ENCODE peak calls at places on chromosomes 4 and X, in eight cellular contexts. M is heart right ventricle, S is sigmoid colon, Y is cardiac muscle cell, X is iPS DF 6.9, O is fibroblast of pulmonary artery, G is AG04450, D is stomach. R is an unnamed sample.
A peak's percentile ranks its signal among the peaks of the same experiment; 100 is the strongest.

GRCh38 chr4:153364061-153364460 is 19.6 kb downstream of the MND1 start:
- DNase-seq in M (no peak), S (no peak), Y (peak; percentile 42), X (no peak), O (no peak), G (no peak), D (no peak), R (no peak)

GRCh38 chr4:75745721-75746199 is 21.4 kb downstream of the USO1 start:
- DNase-seq in M (no peak), S (no peak), Y (no peak), X (no peak), O (no peak), G (no peak), D (no peak), R (no peak)

GRCh38 chr4:2866160-2866861 is 22.7 kb downstream of the ADD1 start:
- DNase-seq in M (no peak), S (no peak), Y (no peak), X (no peak), O (no peak), G (no peak), D (no peak), R (no peak)

GRCh38 chr4:120870279-120870673 is 52.2 kb downstream of the PRDM5 start:
- DNase-seq in M (no peak), S (no peak), Y (no peak), X (peak; percentile 22), O (no peak), G (no peak), D (no peak), R (no peak)

GRCh38 chr4:95386410-95386809 is 162.4 kb downstream of the UNC5C start:
- DNase-seq in M (no peak), S (no peak), Y (no peak), X (no peak), O (no peak), G (no peak), D (no peak), R (no peak)

GRCh38 chr4:14196141-14196540 is 568.6 kb upstream of the BOD1L1 start:
- DNase-seq in M (peak; percentile 29), S (no peak), Y (peak; percentile 82), X (peak; percentile 37), O (peak; percentile 84), G (peak; percentile 49), D (peak; percentile 61), R (no peak)

GRCh38 chrX:87236836-87237235 is 280.8 kb upstream of the KLHL4 start:
- DNase-seq in M (no peak), S (no peak), Y (no peak), X (no peak), O (no peak), G (no peak), D (no peak), R (no peak)

GRCh38 chr4:109472343-109472761 is 38.7 kb downstream of the SEC24B start:
- DNase-seq in M (no peak), S (no peak), Y (peak; percentile 69), X (no peak), O (peak; percentile 71), G (peak; percentile 30), D (no peak), R (no peak)

GRCh38 chr4:177499537-177499936 is 57.3 kb upstream of the AGA start:
- DNase-seq in M (no peak), S (no peak), Y (no peak), X (no peak), O (no peak), G (no peak), D (no peak), R (no peak)

GRCh38 chr4:40915318-40916217 is 165.8 kb downstream of the NSUN7 start:
- DNase-seq in M (no peak), S (peak; percentile 42), Y (no peak), X (no peak), O (no peak), G (no peak), D (no peak), R (no peak)

GRCh38 chrX:25204182-25204581 is 188.4 kb upstream of the ARX start:
- DNase-seq in M (no peak), S (no peak), Y (no peak), X (no peak), O (no peak), G (no peak), D (no peak), R (no peak)

GRCh38 chr4:114012749-114013148 is 33.3 kb upstream of the ARSJ start:
- DNase-seq in M (no peak), S (no peak), Y (no peak), X (no peak), O (no peak), G (no peak), D (no peak), R (no peak)

GRCh38 chrX:64205441-64205734 is at the start of gene AMER1:
- DNase-seq in M (peak; percentile 15), S (no peak), Y (no peak), X (no peak), O (no peak), G (no peak), D (no peak), R (no peak)

GRCh38 chr4:71230258-71230594 is 108.6 kb upstream of the SLC4A4 start:
- DNase-seq in M (no peak), S (no peak), Y (no peak), X (no peak), O (no peak), G (no peak), D (peak; percentile 38), R (no peak)

GRCh38 chrX:19750028-19750786 is 137.2 kb downstream of the SH3KBP1 start:
- DNase-seq in M (no peak), S (no peak), Y (no peak), X (no peak), O (no peak), G (no peak), D (no peak), R (no peak)

GRCh38 chr4:107666134-107666533 is 53.9 kb downstream of the PAPSS1 start:
- DNase-seq in M (no peak), S (no peak), Y (peak; percentile 68), X (no peak), O (peak; percentile 71), G (peak; percentile 18), D (no peak), R (no peak)
- H3K4me3 ChIP-seq in M (no peak overlapping the region), S (peak overlapping the region; percentile 9), Y (no peak overlapping the region), X (no peak overlapping the region), O (no peak overlapping the region), G (no peak overlapping the region), D (no peak overlapping the region), R (no peak overlapping the region)

GRCh38 chr4:77153016-77153415 is 4.0 kb upstream of the CCNG2 start:
- DNase-seq in M (no peak), S (no peak), Y (no peak), X (no peak), O (no peak), G (no peak), D (no peak), R (no peak)
- H3K4me3 ChIP-seq in M (no peak overlapping the region), S (no peak overlapping the region), Y (no peak overlapping the region), X (no peak overlapping the region), O (no peak overlapping the region), G (no peak overlapping the region), D (no peak overlapping the region), R (no peak overlapping the region)

GRCh38 chr4:164935363-164935762 is 42.1 kb downstream of the TRIM61 start:
- DNase-seq in M (no peak), S (no peak), Y (no peak), X (no peak), O (no peak), G (no peak), D (no peak), R (no peak)

GRCh38 chr4:164926301-164926700 is 49.3 kb downstream of the APELA start:
- DNase-seq in M (no peak), S (no peak), Y (no peak), X (no peak), O (no peak), G (no peak), D (no peak), R (no peak)

GRCh38 chr4:164933244-164933643 is 44.2 kb downstream of the TRIM61 start:
- DNase-seq in M (no peak), S (no peak), Y (no peak), X (no peak), O (no peak), G (no peak), D (no peak), R (no peak)

GRCh38 chr4:164930647-164931046 is 46.8 kb downstream of the TRIM61 start:
- DNase-seq in M (no peak), S (no peak), Y (no peak), X (no peak), O (no peak), G (no peak), D (no peak), R (no peak)

GRCh38 chr4:164931551-164932324 is 45.7 kb downstream of the TRIM61 start:
- DNase-seq in M (no peak), S (no peak), Y (no peak), X (no peak), O (no peak), G (no peak), D (no peak), R (no peak)
- H3K4me3 ChIP-seq in M (no peak overlapping the region), S (no peak overlapping the region), Y (no peak overlapping the region), X (no peak overlapping the region), O (no peak overlapping the region), G (no peak overlapping the region), D (no peak overlapping the region), R (no peak overlapping the region)

DNA sequence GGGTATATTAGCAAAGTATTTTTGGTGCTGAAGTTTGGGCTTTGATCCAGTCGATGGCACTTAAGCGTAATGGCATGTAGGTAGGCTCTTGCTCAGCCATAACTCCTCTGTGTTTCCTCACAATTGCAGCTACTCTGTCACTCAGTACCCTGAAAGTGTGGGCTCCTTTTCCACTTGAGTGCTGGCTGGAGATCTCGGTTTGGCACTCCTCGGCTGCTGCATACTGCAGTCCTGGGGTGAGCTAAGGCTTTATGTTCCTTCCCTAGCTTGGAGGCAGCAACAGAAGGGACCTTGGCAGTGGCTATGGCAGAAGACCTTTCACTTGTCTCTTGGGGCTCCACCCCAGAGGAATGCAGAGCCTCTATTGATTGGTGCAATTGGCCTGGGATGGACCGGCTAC is 106.7 kb upstream of the GRXCR1 start:
- DNase-seq in M (no peak), S (no peak), Y (no peak), X (no peak), O (no peak), G (no peak), D (no peak), R (no peak)
- H3K4me3 ChIP-seq in M (no peak overlapping the region), S (no peak overlapping the region), Y (no peak overlapping the region), X (no peak overlapping the region), O (no peak overlapping the region), G (no peak overlapping the region), D (no peak overlapping the region), R (no peak overlapping the region)

GRCh38 chrX:16619024-16619423 is 30.9 kb upstream of the S100G start:
- DNase-seq in M (no peak), S (no peak), Y (no peak), X (no peak), O (no peak), G (no peak), D (no peak), R (no peak)
- H3K4me3 ChIP-seq in M (no peak overlapping the region), S (no peak overlapping the region), Y (no peak overlapping the region), X (no peak overlapping the region), O (no peak overlapping the region), G (no peak overlapping the region), D (no peak overlapping the region), R (no peak overlapping the region)

GRCh38 chr4:4599886-4600285 is 58.0 kb upstream of the STX18 start:
- DNase-seq in M (no peak), S (no peak), Y (no peak), X (no peak), O (no peak), G (no peak), D (no peak), R (no peak)
- H3K4me3 ChIP-seq in M (no peak overlapping the region), S (no peak overlapping the region), Y (no peak overlapping the region), X (no peak overlapping the region), O (no peak overlapping the region), G (no peak overlapping the region), D (no peak overlapping the region), R (no peak overlapping the region)

R was measured in spleen.